ENCODE peak calls at places on chromosome 9, in five cellular contexts. L is hypothalamus, D is keratinocyte, Q is NCI-H2029 treated with DMSO at 0.1 percent for 48 hours, V is IMR-90. P is an unnamed sample.

GRCh38 chr9:112870556-112870955 is 20.1 kb downstream of the SLC46A2 start:
- DNase-seq in D (no peak), Q (no peak), V (no peak), L (no peak), P (no peak)

GRCh38 chr9:83472221-83472665 is 66.0 kb downstream of the FRMD3 start:
- DNase-seq in Q (peak), L (no peak), V (peak), D (no peak), P (no peak)

GRCh38 chr9:129449066-129449465 is 171.8 kb downstream of the C9orf50 start:
- DNase-seq in Q (no peak), L (no peak), D (no peak), V (no peak), P (no peak)

GRCh38 chr9:5586391-5586802 is 42.5 kb upstream of the RIC1 start:
- DNase-seq in L (no peak), Q (no peak), D (no peak), V (peak), P (no peak)

GRCh38 chr9:134386951-134387831 is 60.9 kb downstream of the RXRA start:
- DNase-seq in V (peak), Q (no peak), D (no peak), L (no peak), P (no peak)

GRCh38 chr9:126701820-126702500 is 88.2 kb downstream of the LMX1B start:
- DNase-seq in L (no peak), V (no peak), Q (no peak), D (no peak), P (no peak)

GRCh38 chr9:131999692-132000551 is 79.7 kb downstream of the MED27 start:
- DNase-seq in L (no peak), V (peak), Q (no peak), D (peak), P (no peak)

GRCh38 chr9:113375057-113376023 is 1.4 kb downstream of the HDHD3 start:
- DNase-seq in L (no peak), V (peak), Q (no peak), D (no peak), P (no peak)

GRCh38 chr9:112925058-112925641 is 34.5 kb upstream of the SLC46A2 start:
- DNase-seq in V (peak), L (no peak), Q (peak), D (no peak), P (no peak)

GRCh38 chr9:21828853-21829405 is 26.5 kb downstream of the MTAP start:
- DNase-seq in D (no peak), V (no peak), Q (no peak), L (no peak), P (no peak)